ENCODE peak calls at places on chromosomes 4 and X, in four cellular contexts. One of them, this sample, is unnamed.

GRCh38 chrX:29397506-29397905 is 810.3 kb downstream of the IL1RAPL1 start:
- DNase-seq in GM12878: no peak
- DNase-seq in HCT116: no peak
- DNase-seq in HEK293T: no peak
- DNase-seq in this sample: no peak

GRCh38 chr4:99710681-99711345 is 53.2 kb upstream of the C4orf54 start:
- DNase-seq in HCT116: no peak
- DNase-seq in HEK293T: no peak
- DNase-seq in GM12878: no peak
- DNase-seq in this sample: no peak

GRCh38 chrX:94662665-94663064 is 988.7 kb downstream of the FAM133A start:
- DNase-seq in GM12878: no peak
- DNase-seq in HEK293T: no peak
- DNase-seq in HCT116: no peak
- DNase-seq in this sample: no peak

GRCh38 chr4:100428051-100428450 is 89.8 kb downstream of the EMCN start:
- DNase-seq in HCT116: peak
- DNase-seq in GM12878: no peak
- DNase-seq in HEK293T: no peak
- DNase-seq in this sample: no peak

GRCh38 chrX:23598561-23598960 is 68.7 kb upstream of the PRDX4 start:
- DNase-seq in GM12878: no peak
- DNase-seq in HEK293T: no peak
- DNase-seq in HCT116: no peak
- DNase-seq in this sample: no peak

GRCh38 chr4:3040447-3041191 is 33.7 kb downstream of the HTT-AS start:
- DNase-seq in GM12878: no peak
- DNase-seq in HEK293T: no peak
- DNase-seq in HCT116: no peak
- DNase-seq in this sample: no peak

GRCh38 chr4:2340272-2341061 is 78.0 kb downstream of the ZFYVE28 start:
- DNase-seq in HCT116: no peak
- DNase-seq in HEK293T: no peak
- DNase-seq in GM12878: no peak
- DNase-seq in this sample: no peak

GRCh38 chr4:31104596-31104995 is 384.4 kb downstream of the PCDH7 start:
- DNase-seq in GM12878: no peak
- DNase-seq in HCT116: no peak
- DNase-seq in HEK293T: no peak
- DNase-seq in this sample: no peak

GRCh38 chrX:106919932-106920452 is at the start of gene CLDN2:
- DNase-seq in HCT116: no peak
- DNase-seq in HEK293T: no peak
- DNase-seq in GM12878: no peak
- DNase-seq in this sample: peak

GRCh38 chrX:40278340-40279090 is 180.8 kb upstream of the BCOR start:
- DNase-seq in HCT116: no peak
- DNase-seq in HEK293T: no peak
- DNase-seq in GM12878: no peak
- DNase-seq in this sample: no peak

GRCh38 chrX:96611619-96612362 is 72.9 kb upstream of the DIAPH2 start:
- DNase-seq in HEK293T: no peak
- DNase-seq in HCT116: no peak
- DNase-seq in GM12878: no peak
- DNase-seq in this sample: no peak

GRCh38 chr4:133624744-133625143 is 475.6 kb downstream of the PCDH10 start:
- DNase-seq in HCT116: no peak
- DNase-seq in HEK293T: peak
- DNase-seq in GM12878: no peak
- DNase-seq in this sample: peak

GRCh38 chrX:44898411-44899221 is 25.6 kb downstream of the KDM6A start:
- DNase-seq in HCT116: no peak
- DNase-seq in GM12878: no peak
- DNase-seq in HEK293T: no peak
- DNase-seq in this sample: no peak

GRCh38 chr4:183096276-183096965 is 2.6 kb upstream of the WWC2 start:
- DNase-seq in HEK293T: no peak
- DNase-seq in GM12878: no peak
- DNase-seq in HCT116: no peak
- DNase-seq in this sample: no peak

GRCh38 chr4:132123870-132124623 is 1025.0 kb upstream of the PCDH10 start:
- DNase-seq in GM12878: peak
- DNase-seq in HEK293T: no peak
- DNase-seq in HCT116: peak
- DNase-seq in this sample: peak

GRCh38 chr4:168440442-168441264 is 39.6 kb downstream of the DDX60L start:
- DNase-seq in HCT116: peak
- DNase-seq in HEK293T: no peak
- DNase-seq in GM12878: peak
- DNase-seq in this sample: no peak

GRCh38 chr4:125317526-125317880 is 2.7 kb downstream of the FAT4 start:
- DNase-seq in HEK293T: no peak
- DNase-seq in HCT116: no peak
- DNase-seq in GM12878: no peak
- DNase-seq in this sample: peak

GRCh38 chrX:77160301-77160700 is 286.9 kb upstream of the FGF16 start:
- DNase-seq in HEK293T: no peak
- DNase-seq in HCT116: no peak
- DNase-seq in GM12878: no peak
- DNase-seq in this sample: peak

GRCh38 chr4:11165052-11165451 is 263.6 kb downstream of the HS3ST1 start:
- DNase-seq in GM12878: no peak
- DNase-seq in HEK293T: no peak
- DNase-seq in HCT116: peak
- DNase-seq in this sample: no peak

GRCh38 chr4:74370912-74371311 is 6.0 kb downstream of the EREG start:
- DNase-seq in GM12878: no peak
- DNase-seq in HEK293T: peak
- DNase-seq in HCT116: peak
- DNase-seq in this sample: peak

GRCh38 chrX:50204364-50204899 is at the start of gene CCNB3:
- DNase-seq in HCT116: peak
- DNase-seq in HEK293T: peak
- DNase-seq in GM12878: peak
- DNase-seq in this sample: peak

GRCh38 chr4:31455612-31456011 is 735.4 kb downstream of the PCDH7 start:
- DNase-seq in HCT116: no peak
- DNase-seq in HEK293T: no peak
- DNase-seq in GM12878: no peak
- DNase-seq in this sample: no peak

GRCh38 chrX:129139837-129140679 is 383.2 kb downstream of the SMARCA1 start:
- DNase-seq in HCT116: no peak
- DNase-seq in GM12878: no peak
- DNase-seq in HEK293T: no peak
- DNase-seq in this sample: no peak

GRCh38 chr4:96009720-96010119 is 169.8 kb downstream of the PDHA2 start:
- DNase-seq in HEK293T: no peak
- DNase-seq in GM12878: no peak
- DNase-seq in HCT116: no peak
- DNase-seq in this sample: no peak

GRCh38 chr4:38154681-38155588 is 194.7 kb downstream of the PTTG2 start:
- DNase-seq in HEK293T: no peak
- DNase-seq in GM12878: no peak
- DNase-seq in HCT116: no peak
- DNase-seq in this sample: no peak

GRCh38 chr4:128477540-128477939 is 189.9 kb upstream of the PGRMC2 start:
- DNase-seq in GM12878: no peak
- DNase-seq in HCT116: no peak
- DNase-seq in HEK293T: no peak
- DNase-seq in this sample: no peak

GRCh38 chr4:5998333-5998936 is 19.8 kb downstream of the C4orf50 start:
- DNase-seq in GM12878: no peak
- DNase-seq in HEK293T: peak
- DNase-seq in HCT116: peak
- DNase-seq in this sample: peak

GRCh38 chrX:69741706-69742105 is 125.8 kb downstream of the EDA start:
- DNase-seq in HEK293T: no peak
- DNase-seq in GM12878: no peak
- DNase-seq in HCT116: no peak
- DNase-seq in this sample: no peak

DNA sequence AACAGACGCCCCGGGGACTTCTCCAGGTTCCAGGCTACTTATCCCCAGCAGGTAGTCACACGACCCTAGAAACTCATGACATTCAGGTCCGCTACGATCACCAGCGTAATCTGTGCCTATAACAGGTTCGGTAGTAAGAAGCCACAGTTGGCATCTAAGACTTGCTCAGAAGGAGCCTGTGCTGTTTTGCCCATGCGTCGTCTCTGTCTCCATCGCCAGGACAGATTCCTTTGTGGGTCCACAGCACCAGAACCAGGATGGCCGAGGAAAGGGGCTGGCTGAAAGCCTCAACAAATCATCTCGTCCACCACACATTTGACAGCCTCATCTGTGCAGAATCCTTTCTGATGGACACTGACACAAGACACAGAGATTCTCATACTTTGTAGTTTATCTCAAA is 319.5 kb upstream of the AGA start:
- DNase-seq in HEK293T: no peak
- DNase-seq in HCT116: no peak
- DNase-seq in GM12878: no peak
- DNase-seq in this sample: no peak
- TF ChIP-seq SP1 in HEK293T: no peak
- TF ChIP-seq SP1 in HCT116: no peak
- TF ChIP-seq SP1 in GM12878: no peak
- TF ChIP-seq SP1 in this sample: no peak

GRCh38 chr4:119498520-119498919 is 130.1 kb downstream of the PDE5A start:
- DNase-seq in HCT116: no peak
- DNase-seq in GM12878: no peak
- DNase-seq in HEK293T: no peak
- DNase-seq in this sample: no peak

GRCh38 chr4:119489305-119489704 is 139.3 kb downstream of the PDE5A start:
- DNase-seq in HEK293T: no peak
- DNase-seq in GM12878: no peak
- DNase-seq in HCT116: no peak
- DNase-seq in this sample: no peak

GRCh38 chr4:119490335-119490734 is 138.3 kb downstream of the PDE5A start:
- DNase-seq in HEK293T: peak
- DNase-seq in HCT116: no peak
- DNase-seq in GM12878: no peak
- DNase-seq in this sample: peak

DNA sequence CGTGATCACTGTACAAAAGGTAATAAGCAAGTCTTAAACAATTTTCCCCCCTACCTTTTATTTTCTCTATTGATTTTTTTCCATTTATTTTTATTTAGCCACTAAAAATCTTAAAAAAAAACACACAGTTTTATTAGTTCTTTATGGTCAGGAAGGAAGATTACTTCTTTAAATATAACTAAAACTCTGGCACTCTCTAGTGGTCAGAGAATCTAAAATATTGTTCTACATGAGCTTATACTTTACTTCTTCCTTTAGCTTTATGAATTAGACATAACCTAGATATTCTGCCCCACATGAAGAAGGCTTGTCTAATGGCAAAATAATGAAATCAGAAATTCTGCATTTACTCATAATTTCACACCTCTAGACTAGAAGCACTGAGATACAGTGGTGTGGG is 135.2 kb downstream of the PDE5A start:
- DNase-seq in GM12878: no peak
- DNase-seq in HEK293T: no peak
- DNase-seq in HCT116: no peak
- DNase-seq in this sample: no peak
- TF ChIP-seq SP1 in GM12878: no peak
- TF ChIP-seq SP1 in HEK293T: no peak
- TF ChIP-seq SP1 in HCT116: no peak
- TF ChIP-seq SP1 in this sample: no peak

GRCh38 chrX:112830540-112830939 is 10.1 kb downstream of the AMOT start:
- DNase-seq in GM12878: no peak
- DNase-seq in HCT116: no peak
- DNase-seq in HEK293T: no peak
- DNase-seq in this sample: no peak

GRCh38 chrX:112832481-112833095 is 8.0 kb downstream of the AMOT start:
- DNase-seq in HCT116: peak
- DNase-seq in GM12878: no peak
- DNase-seq in HEK293T: no peak
- DNase-seq in this sample: peak

GRCh38 chrX:112834016-112834855 is 6.4 kb downstream of the AMOT start:
- DNase-seq in HCT116: no peak
- DNase-seq in HEK293T: no peak
- DNase-seq in GM12878: no peak
- DNase-seq in this sample: no peak

GRCh38 chrX:112837531-112837930 is 3.1 kb downstream of the AMOT start:
- DNase-seq in HEK293T: no peak
- DNase-seq in GM12878: no peak
- DNase-seq in HCT116: no peak
- DNase-seq in this sample: no peak

GRCh38 chrX:112834976-112835375 is 5.7 kb downstream of the AMOT start:
- DNase-seq in HCT116: no peak
- DNase-seq in HEK293T: no peak
- DNase-seq in GM12878: no peak
- DNase-seq in this sample: no peak
- TF ChIP-seq SP1 in HCT116: no peak
- TF ChIP-seq SP1 in HEK293T: no peak
- TF ChIP-seq SP1 in GM12878: no peak
- TF ChIP-seq SP1 in this sample: no peak

DNA sequence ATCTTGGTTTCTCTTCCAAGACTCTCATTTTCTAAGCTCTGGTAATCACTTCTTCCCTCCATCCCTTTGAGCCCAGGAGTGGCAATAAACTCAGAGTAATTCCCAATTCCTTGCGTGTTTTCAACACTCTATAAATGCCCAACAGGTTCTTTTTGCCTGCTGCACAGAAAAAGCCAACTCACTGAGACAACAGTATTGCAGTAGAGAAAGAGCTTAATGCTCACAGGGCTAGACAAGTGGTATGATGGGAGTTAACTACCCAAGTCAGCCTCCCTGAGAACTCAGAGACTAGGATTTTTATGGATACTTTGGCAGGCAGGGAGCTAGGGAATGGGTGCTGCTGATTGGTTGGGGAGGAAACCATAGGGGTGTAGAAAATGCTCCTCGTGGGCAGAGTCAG is 103.4 kb downstream of the MTNR1A start:
- DNase-seq in HEK293T: no peak
- DNase-seq in GM12878: no peak
- DNase-seq in HCT116: no peak
- DNase-seq in this sample: no peak
- TF ChIP-seq SP1 in HEK293T: no peak
- TF ChIP-seq SP1 in GM12878: no peak
- TF ChIP-seq SP1 in HCT116: no peak
- TF ChIP-seq SP1 in this sample: no peak